ENCODE peak calls at places on chromosome 7, in ten cellular contexts. One of them, this sample, is unnamed.

GRCh38 chr7:43619213-43620012 is 36.5 kb downstream of the STK17A start:
- DNase-seq in CD8-positive, alpha-beta T cell: no peak
- DNase-seq in GM13977: no peak
- DNase-seq in cardiac muscle cell: no peak
- DNase-seq in hepatocyte: no peak
- DNase-seq in GM10248: no peak
- DNase-seq in tibial nerve: no peak
- DNase-seq in PC-9: peak
- DNase-seq in H1: no peak
- DNase-seq in AG09309: no peak
- DNase-seq in this sample: no peak

GRCh38 chr7:99143853-99144672 is at the start of gene SMURF1:
- DNase-seq in tibial nerve: peak
- DNase-seq in GM13977: peak
- DNase-seq in H1: no peak
- DNase-seq in CD8-positive, alpha-beta T cell: peak
- DNase-seq in GM10248: peak
- DNase-seq in hepatocyte: peak
- DNase-seq in AG09309: no peak
- DNase-seq in cardiac muscle cell: peak
- DNase-seq in PC-9: no peak
- DNase-seq in this sample: no peak

GRCh38 chr7:83851551-83851950 is 202.6 kb upstream of the SEMA3E start:
- DNase-seq in AG09309: no peak
- DNase-seq in CD8-positive, alpha-beta T cell: no peak
- DNase-seq in hepatocyte: no peak
- DNase-seq in H1: no peak
- DNase-seq in PC-9: no peak
- DNase-seq in tibial nerve: no peak
- DNase-seq in GM10248: no peak
- DNase-seq in GM13977: no peak
- DNase-seq in cardiac muscle cell: no peak
- DNase-seq in this sample: no peak

GRCh38 chr7:5217396-5217795 is 27.4 kb downstream of the WIPI2 start:
- DNase-seq in H1: no peak
- DNase-seq in GM13977: no peak
- DNase-seq in cardiac muscle cell: no peak
- DNase-seq in AG09309: no peak
- DNase-seq in hepatocyte: no peak
- DNase-seq in tibial nerve: no peak
- DNase-seq in CD8-positive, alpha-beta T cell: no peak
- DNase-seq in GM10248: no peak
- DNase-seq in PC-9: no peak
- DNase-seq in this sample: no peak

GRCh38 chr7:42227931-42228591 is 8.9 kb downstream of the GLI3 start:
- DNase-seq in cardiac muscle cell: peak
- DNase-seq in GM13977: no peak
- DNase-seq in CD8-positive, alpha-beta T cell: no peak
- DNase-seq in tibial nerve: no peak
- DNase-seq in AG09309: no peak
- DNase-seq in PC-9: no peak
- DNase-seq in hepatocyte: peak
- DNase-seq in H1: no peak
- DNase-seq in GM10248: no peak
- DNase-seq in this sample: no peak

GRCh38 chr7:66281678-66282593 is 76.8 kb downstream of the TPST1 start:
- DNase-seq in tibial nerve: peak
- DNase-seq in GM13977: no peak
- DNase-seq in H1: no peak
- DNase-seq in PC-9: no peak
- DNase-seq in CD8-positive, alpha-beta T cell: no peak
- DNase-seq in AG09309: peak
- DNase-seq in cardiac muscle cell: no peak
- DNase-seq in GM10248: no peak
- DNase-seq in hepatocyte: peak
- DNase-seq in this sample: peak

GRCh38 chr7:2931034-2931415 is 86.9 kb upstream of the GNA12 start:
- DNase-seq in hepatocyte: no peak
- DNase-seq in H1: no peak
- DNase-seq in tibial nerve: no peak
- DNase-seq in GM10248: no peak
- DNase-seq in PC-9: no peak
- DNase-seq in GM13977: no peak
- DNase-seq in CD8-positive, alpha-beta T cell: no peak
- DNase-seq in AG09309: no peak
- DNase-seq in cardiac muscle cell: no peak
- DNase-seq in this sample: no peak

GRCh38 chr7:135775230-135775629 is 26.6 kb upstream of the FAM180A start:
- DNase-seq in tibial nerve: no peak
- DNase-seq in GM10248: no peak
- DNase-seq in H1: no peak
- DNase-seq in hepatocyte: no peak
- DNase-seq in GM13977: no peak
- DNase-seq in cardiac muscle cell: no peak
- DNase-seq in PC-9: no peak
- DNase-seq in AG09309: no peak
- DNase-seq in CD8-positive, alpha-beta T cell: no peak
- DNase-seq in this sample: no peak

GRCh38 chr7:31126976-31127375 is 74.9 kb downstream of the ADCYAP1R1 start:
- DNase-seq in GM10248: no peak
- DNase-seq in tibial nerve: no peak
- DNase-seq in AG09309: peak
- DNase-seq in hepatocyte: no peak
- DNase-seq in cardiac muscle cell: no peak
- DNase-seq in GM13977: no peak
- DNase-seq in H1: no peak
- DNase-seq in PC-9: no peak
- DNase-seq in CD8-positive, alpha-beta T cell: no peak
- DNase-seq in this sample: peak

GRCh38 chr7:31125171-31125570 is 73.1 kb downstream of the ADCYAP1R1 start:
- DNase-seq in cardiac muscle cell: no peak
- DNase-seq in tibial nerve: no peak
- DNase-seq in H1: no peak
- DNase-seq in hepatocyte: no peak
- DNase-seq in PC-9: no peak
- DNase-seq in GM10248: no peak
- DNase-seq in AG09309: no peak
- DNase-seq in CD8-positive, alpha-beta T cell: no peak
- DNase-seq in GM13977: no peak
- DNase-seq in this sample: no peak

GRCh38 chr7:31123726-31124125 is 71.6 kb downstream of the ADCYAP1R1 start:
- DNase-seq in GM13977: no peak
- DNase-seq in CD8-positive, alpha-beta T cell: no peak
- DNase-seq in GM10248: no peak
- DNase-seq in PC-9: no peak
- DNase-seq in hepatocyte: no peak
- DNase-seq in tibial nerve: no peak
- DNase-seq in cardiac muscle cell: no peak
- DNase-seq in AG09309: no peak
- DNase-seq in H1: no peak
- DNase-seq in this sample: no peak

GRCh38 chr7:31133497-31133896 is 81.4 kb downstream of the ADCYAP1R1 start:
- DNase-seq in cardiac muscle cell: no peak
- DNase-seq in PC-9: peak
- DNase-seq in hepatocyte: no peak
- DNase-seq in CD8-positive, alpha-beta T cell: no peak
- DNase-seq in tibial nerve: no peak
- DNase-seq in H1: no peak
- DNase-seq in GM13977: no peak
- DNase-seq in GM10248: no peak
- DNase-seq in AG09309: no peak
- DNase-seq in this sample: no peak

GRCh38 chr7:31129067-31129466 is 77.0 kb downstream of the ADCYAP1R1 start:
- DNase-seq in GM13977: no peak
- DNase-seq in tibial nerve: no peak
- DNase-seq in CD8-positive, alpha-beta T cell: no peak
- DNase-seq in PC-9: no peak
- DNase-seq in GM10248: no peak
- DNase-seq in cardiac muscle cell: no peak
- DNase-seq in AG09309: no peak
- DNase-seq in H1: no peak
- DNase-seq in hepatocyte: no peak
- DNase-seq in this sample: no peak
- TF ChIP-seq CTCF in GM13977: no peak
- TF ChIP-seq CTCF in tibial nerve: no peak
- TF ChIP-seq CTCF in CD8-positive, alpha-beta T cell: no peak
- TF ChIP-seq CTCF in PC-9: peak
- TF ChIP-seq CTCF in GM10248: no peak
- TF ChIP-seq CTCF in cardiac muscle cell: no peak
- TF ChIP-seq CTCF in AG09309: peak
- TF ChIP-seq CTCF in H1: peak
- TF ChIP-seq CTCF in hepatocyte: no peak
- TF ChIP-seq CTCF in this sample: no peak

DNA sequence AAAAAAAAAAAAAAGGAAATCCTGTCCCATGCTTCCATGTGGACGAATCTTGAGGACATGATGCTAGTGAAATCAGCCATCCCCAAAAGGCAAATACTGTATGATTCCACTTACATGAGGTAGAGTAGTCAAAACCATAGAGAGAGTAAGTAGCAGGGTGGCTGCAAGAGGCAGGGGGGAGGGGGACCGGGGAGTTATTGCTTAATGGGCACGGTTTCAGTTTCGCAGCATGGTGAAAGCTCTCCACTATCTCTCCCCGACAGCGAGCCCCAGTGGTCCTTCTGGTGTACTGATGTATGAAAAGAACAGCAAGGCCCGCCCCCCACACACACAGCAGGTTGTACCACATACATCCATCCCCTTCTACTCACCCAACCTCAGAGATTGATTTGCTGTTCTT is 32.8 kb downstream of the NOD1 start:
- DNase-seq in cardiac muscle cell: no peak
- DNase-seq in PC-9: no peak
- DNase-seq in AG09309: no peak
- DNase-seq in CD8-positive, alpha-beta T cell: peak
- DNase-seq in tibial nerve: peak
- DNase-seq in GM10248: peak
- DNase-seq in GM13977: peak
- DNase-seq in hepatocyte: peak
- DNase-seq in H1: no peak
- DNase-seq in this sample: peak
- TF ChIP-seq CTCF in cardiac muscle cell: peak
- TF ChIP-seq CTCF in PC-9: no peak
- TF ChIP-seq CTCF in AG09309: no peak
- TF ChIP-seq CTCF in CD8-positive, alpha-beta T cell: peak
- TF ChIP-seq CTCF in tibial nerve: no peak
- TF ChIP-seq CTCF in GM10248: peak
- TF ChIP-seq CTCF in GM13977: peak
- TF ChIP-seq CTCF in hepatocyte: no peak
- TF ChIP-seq CTCF in H1: peak
- TF ChIP-seq CTCF in this sample: peak

GRCh38 chr7:111333010-111333409 is 229.3 kb downstream of the IMMP2L start:
- DNase-seq in CD8-positive, alpha-beta T cell: no peak
- DNase-seq in hepatocyte: no peak
- DNase-seq in GM10248: no peak
- DNase-seq in cardiac muscle cell: no peak
- DNase-seq in PC-9: no peak
- DNase-seq in GM13977: no peak
- DNase-seq in AG09309: no peak
- DNase-seq in tibial nerve: no peak
- DNase-seq in H1: no peak
- DNase-seq in this sample: no peak

GRCh38 chr7:111330235-111330523 is 232.1 kb downstream of the IMMP2L start:
- DNase-seq in hepatocyte: no peak
- DNase-seq in cardiac muscle cell: no peak
- DNase-seq in H1: no peak
- DNase-seq in tibial nerve: no peak
- DNase-seq in PC-9: no peak
- DNase-seq in AG09309: no peak
- DNase-seq in GM13977: no peak
- DNase-seq in GM10248: no peak
- DNase-seq in CD8-positive, alpha-beta T cell: no peak
- DNase-seq in this sample: no peak

GRCh38 chr7:111324228-111324627 is 233.3 kb downstream of the LRRN3 start:
- DNase-seq in AG09309: no peak
- DNase-seq in GM10248: no peak
- DNase-seq in tibial nerve: no peak
- DNase-seq in GM13977: no peak
- DNase-seq in PC-9: no peak
- DNase-seq in cardiac muscle cell: no peak
- DNase-seq in CD8-positive, alpha-beta T cell: no peak
- DNase-seq in H1: no peak
- DNase-seq in hepatocyte: no peak
- DNase-seq in this sample: no peak

DNA sequence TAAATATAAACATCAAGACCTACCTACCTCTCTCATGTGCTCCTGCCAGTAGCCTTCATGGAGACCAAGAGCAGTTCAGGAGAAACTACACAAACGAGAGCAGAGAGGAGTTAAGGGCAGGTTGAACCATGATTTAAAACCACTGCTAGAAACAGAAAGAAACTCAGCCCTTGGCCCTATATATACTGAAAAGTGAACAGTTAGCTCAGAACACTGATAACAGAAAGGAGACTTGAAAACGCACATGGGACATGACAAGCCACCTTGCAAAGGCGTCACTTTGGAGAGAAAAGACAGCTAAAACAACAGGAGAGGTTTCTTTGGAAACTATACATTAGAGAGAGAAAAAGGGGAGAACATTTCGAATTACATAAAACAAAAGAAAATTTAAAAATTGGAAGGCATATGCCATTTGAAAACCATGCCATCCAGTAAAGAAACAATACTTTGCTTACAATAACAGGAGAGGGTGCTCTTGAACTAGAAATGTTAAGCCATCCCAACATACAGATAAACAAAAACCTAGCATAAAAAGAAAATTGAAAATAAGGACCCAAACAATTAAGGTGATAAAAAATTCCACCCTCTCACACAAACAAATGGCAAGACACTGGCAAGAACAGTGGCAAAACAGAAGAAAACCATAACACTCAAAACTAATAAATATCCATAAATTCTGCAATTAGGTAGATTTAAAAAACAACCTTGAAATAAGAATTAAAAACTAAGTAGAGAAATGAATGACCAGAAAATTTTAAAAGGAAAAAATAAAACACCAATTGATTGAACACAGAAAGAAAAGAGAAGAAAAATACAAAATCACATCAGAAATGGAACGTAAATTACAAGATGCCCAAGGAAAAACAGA is 232.7 kb downstream of the IMMP2L start:
- DNase-seq in AG09309: peak
- DNase-seq in H1: no peak
- DNase-seq in CD8-positive, alpha-beta T cell: no peak
- DNase-seq in hepatocyte: no peak
- DNase-seq in GM13977: peak
- DNase-seq in tibial nerve: no peak
- DNase-seq in cardiac muscle cell: peak
- DNase-seq in GM10248: no peak
- DNase-seq in PC-9: no peak
- DNase-seq in this sample: no peak
- TF ChIP-seq CTCF in AG09309: no peak
- TF ChIP-seq CTCF in H1: no peak
- TF ChIP-seq CTCF in CD8-positive, alpha-beta T cell: no peak
- TF ChIP-seq CTCF in hepatocyte: peak
- TF ChIP-seq CTCF in GM13977: peak
- TF ChIP-seq CTCF in tibial nerve: no peak
- TF ChIP-seq CTCF in cardiac muscle cell: peak
- TF ChIP-seq CTCF in GM10248: no peak
- TF ChIP-seq CTCF in PC-9: peak
- TF ChIP-seq CTCF in this sample: no peak

DNA sequence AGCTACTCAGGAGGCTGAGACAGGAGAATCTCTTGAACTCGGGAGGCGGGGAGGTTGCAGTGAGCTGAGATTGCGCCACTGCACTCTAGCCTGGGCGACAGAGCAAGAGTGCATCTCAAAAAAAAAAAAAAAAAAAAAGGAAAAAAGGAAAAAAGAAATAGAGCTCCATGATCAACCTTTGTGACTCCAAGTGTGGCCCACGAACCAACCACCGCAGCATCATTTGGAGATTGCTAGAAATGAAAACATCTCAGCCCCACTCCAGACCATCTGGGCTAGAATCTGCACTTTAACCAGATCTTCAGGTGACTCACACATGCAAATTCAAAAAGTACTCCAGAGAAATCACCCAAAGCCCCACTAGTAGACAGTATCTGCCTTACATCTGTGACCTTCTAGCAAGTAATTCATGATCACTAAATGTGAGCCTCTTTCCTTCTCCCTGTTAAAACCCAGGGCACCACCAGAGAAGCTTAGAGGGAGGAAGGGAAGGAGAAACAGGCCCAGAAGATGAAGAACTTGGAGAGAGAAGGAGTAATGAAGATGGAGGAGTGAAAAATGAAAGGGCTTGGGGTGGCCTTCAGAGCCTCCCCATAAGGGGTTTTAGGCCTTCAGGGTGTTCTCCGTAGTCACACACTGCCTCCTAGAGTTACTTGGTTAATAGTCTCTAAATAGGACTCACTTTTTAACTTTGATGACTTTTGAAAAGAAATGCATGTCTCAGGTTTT is 94.1 kb downstream of the SLC37A3 start:
- DNase-seq in CD8-positive, alpha-beta T cell: no peak
- DNase-seq in H1: no peak
- DNase-seq in GM10248: peak
- DNase-seq in PC-9: no peak
- DNase-seq in AG09309: no peak
- DNase-seq in cardiac muscle cell: no peak
- DNase-seq in tibial nerve: no peak
- DNase-seq in hepatocyte: no peak
- DNase-seq in GM13977: peak
- DNase-seq in this sample: peak
- TF ChIP-seq CTCF in CD8-positive, alpha-beta T cell: peak
- TF ChIP-seq CTCF in H1: peak
- TF ChIP-seq CTCF in GM10248: peak
- TF ChIP-seq CTCF in PC-9: peak
- TF ChIP-seq CTCF in AG09309: peak
- TF ChIP-seq CTCF in cardiac muscle cell: peak
- TF ChIP-seq CTCF in tibial nerve: peak
- TF ChIP-seq CTCF in hepatocyte: peak
- TF ChIP-seq CTCF in GM13977: peak
- TF ChIP-seq CTCF in this sample: peak